ENCODE peak calls at places on chromosomes 16 and 17, in seven cellular contexts. W is dorsolateral prefrontal cortex; Y is psoas muscle; M is kidney epithelial cell; Q is NB4; C is RWPE2; R is CD8-positive, alpha-beta T cell. I is an unnamed sample.

GRCh38 chr17:52158450-52159042 is at the start of gene CA10:
- DNase-seq in W (peak), Y (peak), M (no peak), Q (no peak), C (no peak), R (no peak), I (no peak)

GRCh38 chr16:57610611-57611010 is 17.8 kb upstream of the ADGRG1 start:
- DNase-seq in W (no peak), Y (no peak), M (no peak), Q (no peak), C (peak), R (no peak), I (no peak)

GRCh38 chr16:6913535-6913934 is 419.1 kb upstream of the RBFOX1 start:
- DNase-seq in W (no peak), Y (no peak), M (no peak), Q (no peak), C (no peak), R (no peak), I (no peak)

GRCh38 chr16:65876200-65876498 is 490.3 kb upstream of the CDH5 start:
- DNase-seq in W (no peak), Y (no peak), M (no peak), Q (no peak), C (no peak), R (no peak), I (no peak)

GRCh38 chr16:4316103-4316731 is 350 bp downstream of the GLIS2 start:
- DNase-seq in W (no peak), Y (peak), M (no peak), Q (peak), C (no peak), R (no peak), I (no peak)

GRCh38 chr17:31378638-31379037 is 12.8 kb upstream of the RAB11FIP4 start:
- DNase-seq in W (no peak), Y (no peak), M (no peak), Q (no peak), C (no peak), R (no peak), I (no peak)

GRCh38 chr16:27867122-27868110 is 196.1 kb downstream of the GSG1L start:
- DNase-seq in W (peak), Y (peak), M (no peak), Q (peak), C (no peak), R (peak), I (no peak)

GRCh38 chr16:49471038-49471727 is 97.6 kb downstream of the C16orf78 start:
- DNase-seq in W (no peak), Y (no peak), M (no peak), Q (no peak), C (no peak), R (no peak), I (no peak)

GRCh38 chr16:8686031-8686621 is 11.7 kb downstream of the ABAT start:
- DNase-seq in W (peak), Y (no peak), M (no peak), Q (no peak), C (no peak), R (no peak), I (no peak)

GRCh38 chr17:15920758-15921239 is 24.1 kb upstream of the ADORA2B start:
- DNase-seq in W (no peak), Y (no peak), M (peak), Q (peak), C (peak), R (no peak), I (no peak)

GRCh38 chr16:28283798-28284577 is 8.3 kb upstream of the SBK1 start:
- DNase-seq in W (no peak), Y (peak), M (no peak), Q (no peak), C (no peak), R (no peak), I (no peak)

GRCh38 chr17:45584092-45585036 is 93.8 kb upstream of the PLEKHM1 start:
- DNase-seq in W (peak), Y (peak), M (no peak), Q (peak), C (peak), R (peak), I (no peak)

GRCh38 chr16:27841911-27842310 is 221.6 kb downstream of the GSG1L start:
- DNase-seq in W (peak), Y (no peak), M (no peak), Q (no peak), C (no peak), R (no peak), I (no peak)

GRCh38 chr16:64153718-64154117 is 968.1 kb downstream of the CDH11 start:
- DNase-seq in W (no peak), Y (no peak), M (peak), Q (no peak), C (no peak), R (no peak), I (peak)

GRCh38 chr17:61128671-61129115 is 270.9 kb upstream of the TBX2 start:
- DNase-seq in W (no peak), Y (no peak), M (no peak), Q (no peak), C (no peak), R (no peak), I (no peak)

GRCh38 chr16:11848842-11849241 is 2.5 kb downstream of the RSL1D1 start:
- DNase-seq in W (no peak), Y (no peak), M (no peak), Q (no peak), C (no peak), R (no peak), I (no peak)

GRCh38 chr16:62363451-62363850 is 327.2 kb upstream of the CDH8 start:
- DNase-seq in W (no peak), Y (no peak), M (no peak), Q (peak), C (no peak), R (no peak), I (no peak)

GRCh38 chr16:75938818-75939217 is 212.5 kb upstream of the CPHXL start:
- DNase-seq in W (no peak), Y (no peak), M (no peak), Q (no peak), C (peak), R (no peak), I (no peak)

GRCh38 chr16:89026121-89026612 is 49.2 kb upstream of the CBFA2T3 start:
- DNase-seq in W (no peak), Y (no peak), M (no peak), Q (peak), C (peak), R (peak), I (no peak)

GRCh38 chr16:67845291-67846062 is 1.3 kb upstream of the NUTF2 start:
- DNase-seq in W (no peak), Y (no peak), M (no peak), Q (peak), C (no peak), R (no peak), I (no peak)

GRCh38 chr17:8861482-8862181 is 5.8 kb downstream of the PIK3R6 start:
- DNase-seq in W (no peak), Y (no peak), M (no peak), Q (no peak), C (no peak), R (no peak), I (no peak)

GRCh38 chr17:72976971-72977767 is 115.3 kb downstream of the SLC39A11 start:
- DNase-seq in W (no peak), Y (peak), M (peak), Q (peak), C (no peak), R (no peak), I (peak)

GRCh38 chr16:84228321-84228838 is 11.4 kb downstream of the KCNG4 start:
- DNase-seq in W (no peak), Y (peak), M (peak), Q (peak), C (no peak), R (no peak), I (peak)

GRCh38 chr16:31427441-31428276 is 501 bp downstream of the COX6A2 start:
- DNase-seq in W (peak), Y (peak), M (no peak), Q (no peak), C (peak), R (peak), I (no peak)

GRCh38 chr16:52482916-52483315 is 64.0 kb downstream of the TOX3 start:
- DNase-seq in W (no peak), Y (no peak), M (no peak), Q (no peak), C (no peak), R (no peak), I (no peak)

GRCh38 chr17:55264640-55265298 is at the start of gene HLF:
- DNase-seq in W (peak), Y (peak), M (peak), Q (no peak), C (no peak), R (peak), I (no peak)

GRCh38 chr17:52383493-52384100 is 225.1 kb upstream of the CA10 start:
- DNase-seq in W (peak), Y (no peak), M (peak), Q (peak), C (no peak), R (no peak), I (peak)

GRCh38 chr16:53926209-53926608 is 222.3 kb downstream of the FTO start:
- DNase-seq in W (no peak), Y (no peak), M (no peak), Q (no peak), C (no peak), R (no peak), I (no peak)

GRCh38 chr17:32564325-32564724 is 77.5 kb downstream of the CDK5R1 start:
- DNase-seq in W (no peak), Y (no peak), M (no peak), Q (no peak), C (no peak), R (no peak), I (no peak)

GRCh38 chr16:84848991-84849634 is 29.3 kb downstream of the CRISPLD2 start:
- DNase-seq in W (no peak), Y (peak), M (no peak), Q (no peak), C (no peak), R (no peak), I (no peak)

GRCh38 chr16:49978569-49979326 is 46.3 kb upstream of the CNEP1R1 start:
- DNase-seq in W (no peak), Y (no peak), M (no peak), Q (no peak), C (no peak), R (no peak), I (no peak)

GRCh38 chr17:83189673-83190385 is 110.4 kb downstream of the METRNL start:
- DNase-seq in W (peak), Y (peak), M (no peak), Q (no peak), C (peak), R (no peak), I (no peak)

GRCh38 chr17:53313746-53314145 is 509.0 kb upstream of the KIF2B start:
- DNase-seq in W (no peak), Y (no peak), M (no peak), Q (no peak), C (no peak), R (no peak), I (peak)

GRCh38 chr16:88487920-88488842 is 35.1 kb downstream of the ZFPM1 start:
- DNase-seq in W (no peak), Y (no peak), M (no peak), Q (no peak), C (no peak), R (no peak), I (no peak)

GRCh38 chr16:29900102-29900887 is at the start of gene ASPHD1:
- DNase-seq in W (peak), Y (peak), M (peak), Q (peak), C (peak), R (peak), I (peak)

GRCh38 chr16:27430512-27430911 is 28.5 kb downstream of the IL21R start:
- DNase-seq in W (no peak), Y (no peak), M (no peak), Q (no peak), C (no peak), R (peak), I (no peak)

GRCh38 chr17:21029515-21029914 is 13.3 kb downstream of the USP22 start:
- DNase-seq in W (no peak), Y (no peak), M (no peak), Q (no peak), C (no peak), R (no peak), I (no peak)

GRCh38 chr17:54102246-54102645 is 279.5 kb downstream of the KIF2B start:
- DNase-seq in W (no peak), Y (no peak), M (no peak), Q (no peak), C (no peak), R (no peak), I (no peak)

GRCh38 chr17:51356084-51356410 is 95.7 kb downstream of the UTP18 start:
- DNase-seq in W (no peak), Y (no peak), M (no peak), Q (no peak), C (no peak), R (no peak), I (no peak)

GRCh38 chr16:20870122-20870521 is 30.0 kb downstream of the DCUN1D3 start:
- DNase-seq in W (no peak), Y (no peak), M (no peak), Q (peak), C (no peak), R (no peak), I (no peak)
- H3K4me3 ChIP-seq in W (no peak), Y (no peak), M (no peak), Q (no peak), C (no peak), R (no peak), I (no peak)

DNA sequence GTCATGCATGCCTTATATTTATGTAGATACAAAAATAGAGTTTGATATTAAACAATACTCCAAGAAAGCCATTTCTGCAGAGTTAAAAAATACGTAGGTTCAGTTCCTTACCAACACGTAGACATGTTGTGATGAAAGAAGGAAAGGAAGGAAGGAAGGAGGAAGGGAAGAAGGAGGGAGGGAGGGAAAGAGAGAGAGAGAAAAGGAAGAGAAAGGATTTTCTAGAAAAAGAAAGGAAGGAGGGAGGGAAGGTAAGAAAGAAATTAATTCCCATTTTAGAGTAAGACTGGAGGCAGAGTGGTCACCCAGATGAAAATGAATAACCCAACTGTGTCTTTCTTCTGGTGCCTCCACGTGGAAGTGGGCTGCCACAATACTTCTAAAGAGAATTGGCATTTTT is 652.1 kb downstream of the WWOX start:
- DNase-seq in W (no peak), Y (no peak), M (no peak), Q (no peak), C (no peak), R (no peak), I (no peak)
- TF ChIP-seq CTCF in W (no peak), Y (no peak), M (no peak), Q (no peak), C (no peak), R (no peak), I (no peak)

GRCh38 chr17:27807567-27808470 is 7.5 kb upstream of the NOS2 start:
- DNase-seq in W (no peak), Y (no peak), M (no peak), Q (no peak), C (no peak), R (peak), I (no peak)

GRCh38 chr17:27802962-27803680 is 2.8 kb upstream of the NOS2 start:
- DNase-seq in W (no peak), Y (no peak), M (no peak), Q (no peak), C (no peak), R (no peak), I (no peak)

GRCh38 chr17:27808629-27809028 is 8.3 kb upstream of the NOS2 start:
- DNase-seq in W (no peak), Y (no peak), M (no peak), Q (no peak), C (no peak), R (no peak), I (no peak)

GRCh38 chr17:27804113-27804512 is 3.8 kb upstream of the NOS2 start:
- DNase-seq in W (no peak), Y (no peak), M (no peak), Q (no peak), C (no peak), R (no peak), I (no peak)

DNA sequence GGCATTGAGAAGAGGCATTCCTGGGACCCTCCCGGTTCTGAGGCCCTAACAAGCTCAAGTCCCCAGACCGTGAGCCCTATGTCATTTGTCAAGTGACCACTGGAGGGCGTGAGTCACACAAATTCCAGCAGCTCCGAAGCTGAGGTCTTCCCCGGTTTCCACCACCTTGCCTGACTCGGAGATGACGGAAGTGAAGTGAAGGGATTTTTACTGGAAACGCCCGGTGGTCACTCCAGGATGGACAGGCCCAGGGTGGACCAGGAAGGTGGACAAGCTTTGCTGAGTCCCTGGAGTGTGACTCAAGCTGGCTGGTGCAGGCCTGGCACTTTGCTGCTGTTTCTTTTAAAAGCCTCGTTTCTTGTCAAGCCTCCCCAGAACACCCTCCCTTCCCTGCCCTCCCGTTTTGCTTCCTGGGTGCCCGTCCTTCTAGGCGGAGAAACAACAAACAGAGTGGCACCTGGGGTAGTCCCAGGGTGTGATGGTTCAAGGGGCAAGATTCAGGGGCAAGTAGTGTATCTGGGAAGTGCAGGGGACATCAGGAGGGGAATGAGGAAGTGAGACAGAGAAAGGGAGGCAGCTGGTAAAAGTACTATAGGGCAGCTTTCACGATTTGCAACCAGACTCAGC is 5.3 kb upstream of the NOS2 start:
- DNase-seq in W (peak), Y (peak), M (peak), Q (peak), C (no peak), R (peak), I (peak)
- H3K4me3 ChIP-seq in W (peak), Y (peak), M (peak), Q (peak), C (no peak), R (peak), I (peak)

GRCh38 chr16:48057085-48057484 is 98.7 kb downstream of the ABCC12 start:
- DNase-seq in W (no peak), Y (no peak), M (no peak), Q (peak), C (no peak), R (no peak), I (no peak)
- TF ChIP-seq CTCF in W (no peak), Y (no peak), M (no peak), Q (no peak), C (no peak), R (no peak), I (no peak)

GRCh38 chr16:70740174-70740918 is 54.5 kb upstream of the MTSS2 start:
- DNase-seq in W (no peak), Y (no peak), M (no peak), Q (no peak), C (no peak), R (no peak), I (no peak)

GRCh38 chr16:70737377-70738082 is 51.7 kb upstream of the MTSS2 start:
- DNase-seq in W (no peak), Y (peak), M (no peak), Q (peak), C (no peak), R (peak), I (no peak)

GRCh38 chr16:70736454-70737376 is 50.9 kb upstream of the MTSS2 start:
- DNase-seq in W (no peak), Y (no peak), M (no peak), Q (no peak), C (no peak), R (peak), I (no peak)

GRCh38 chr16:70739389-70739788 is 53.5 kb upstream of the MTSS2 start:
- DNase-seq in W (no peak), Y (no peak), M (no peak), Q (no peak), C (no peak), R (no peak), I (no peak)

GRCh38 chr16:70738083-70738977 is 52.5 kb upstream of the MTSS2 start:
- DNase-seq in W (peak), Y (peak), M (no peak), Q (peak), C (no peak), R (peak), I (no peak)
- H3K4me3 ChIP-seq in W (no peak), Y (peak), M (no peak), Q (no peak), C (no peak), R (peak), I (no peak)

GRCh38 chr17:76889323-76889722 is 21.1 kb downstream of the MGAT5B start:
- DNase-seq in W (no peak), Y (no peak), M (no peak), Q (no peak), C (no peak), R (no peak), I (no peak)

GRCh38 chr17:76884995-76885896 is 17.0 kb downstream of the MGAT5B start:
- DNase-seq in W (no peak), Y (no peak), M (no peak), Q (no peak), C (no peak), R (no peak), I (no peak)

GRCh38 chr17:76886395-76886794 is 18.2 kb downstream of the MGAT5B start:
- DNase-seq in W (no peak), Y (no peak), M (no peak), Q (no peak), C (no peak), R (no peak), I (no peak)

GRCh38 chr17:76888661-76889060 is 20.5 kb downstream of the MGAT5B start:
- DNase-seq in W (no peak), Y (no peak), M (no peak), Q (no peak), C (no peak), R (no peak), I (no peak)

GRCh38 chr17:76887809-76888208 is 19.6 kb downstream of the MGAT5B start:
- DNase-seq in W (no peak), Y (no peak), M (no peak), Q (no peak), C (no peak), R (no peak), I (no peak)
- TF ChIP-seq CTCF in W (no peak), Y (no peak), M (no peak), Q (peak), C (no peak), R (no peak), I (no peak)

GRCh38 chr17:64388961-64389565 is 1.6 kb downstream of the PECAM1 start:
- DNase-seq in W (no peak), Y (no peak), M (no peak), Q (no peak), C (no peak), R (no peak), I (no peak)
- H3K4me3 ChIP-seq in W (no peak), Y (peak), M (no peak), Q (peak), C (no peak), R (no peak), I (no peak)

DNA sequence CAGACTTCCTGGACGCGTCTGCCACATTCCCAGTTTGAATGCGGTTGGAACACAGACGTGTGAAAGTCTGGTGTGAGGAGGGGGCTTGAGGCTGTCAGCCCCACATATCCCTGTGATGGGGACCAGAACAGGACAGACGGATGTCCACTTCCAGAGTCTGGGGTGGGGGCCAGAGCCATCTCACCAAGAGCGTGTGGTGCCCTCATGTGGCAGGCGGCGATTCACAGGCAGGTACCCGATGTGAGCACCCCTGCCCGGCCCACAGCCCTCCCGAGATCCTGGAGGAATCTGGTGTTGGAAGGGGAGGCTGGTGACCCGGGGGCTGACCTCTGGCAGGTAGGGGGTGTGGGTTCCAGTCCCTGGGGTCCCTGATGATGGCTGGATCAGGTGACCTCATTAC is 51.5 kb downstream of the ENGASE start:
- DNase-seq in W (no peak), Y (no peak), M (no peak), Q (no peak), C (no peak), R (no peak), I (no peak)
- TF ChIP-seq CTCF in W (no peak), Y (peak), M (peak), Q (no peak), C (peak), R (no peak), I (no peak)

I was measured in epithelial cell of proximal tubule.